ENCODE peak calls at places on chromosome 1, in ten cellular contexts. S is uterus, E is heart left ventricle, F is ovary, M is sigmoid colon, O is gastrocnemius medialis, P is IMR-90, V is transverse colon, Q is Peyer's patch, B is esophagus squamous epithelium. L is an unnamed sample.

GRCh38 chr1:78102916-78103315 is 57.1 kb downstream of the GIPC2 start:
- DNase-seq in O (no peak), E (no peak), B (no peak), M (no peak), S (no peak), P (peak; percentile 32), V (no peak), F (no peak), Q (no peak), L (no peak)

GRCh38 chr1:226737819-226738420 is 1.2 kb downstream of the ITPKB start:
- DNase-seq in B (no peak), Q (peak; percentile 50), E (peak; percentile 43), F (peak; percentile 54), M (peak; percentile 83), S (peak; percentile 64), V (peak; percentile 63), O (peak; percentile 23), P (peak; percentile 43), L (peak; percentile 37)

GRCh38 chr1:203351037-203351625 is at the start of gene FMOD:
- DNase-seq in S (peak; percentile 84), M (peak; percentile 93), F (peak; percentile 78), Q (peak; percentile 21), P (peak; percentile 46), O (no peak), B (no peak), E (no peak), V (peak; percentile 62), L (peak; percentile 55)

GRCh38 chr1:224432141-224432540 is 2.5 kb downstream of the WDR26 start:
- DNase-seq in V (no peak), F (no peak), O (no peak), S (no peak), P (no peak), Q (no peak), E (no peak), M (no peak), B (no peak), L (no peak)

GRCh38 chr1:2334883-2335534 is 56.3 kb downstream of the MORN1 start:
- DNase-seq in O (no peak), E (no peak), S (no peak), P (no peak), V (no peak), B (no peak), M (no peak), F (no peak), Q (no peak), L (no peak)

GRCh38 chr1:238982736-238983135 is 403.6 kb upstream of the CHRM3 start:
- DNase-seq in O (no peak), Q (no peak), S (no peak), E (no peak), M (no peak), V (no peak), F (no peak), P (no peak), B (no peak), L (no peak)

GRCh38 chr1:243801378-243801777 is 48.7 kb downstream of the AKT3 start:
- DNase-seq in P (no peak), B (no peak), Q (no peak), V (no peak), O (no peak), E (no peak), F (no peak), S (no peak), M (no peak), L (no peak)

GRCh38 chr1:243916160-243916559 is 66.1 kb upstream of the AKT3 start:
- DNase-seq in Q (no peak), E (no peak), O (no peak), M (no peak), V (no peak), B (no peak), S (no peak), P (peak; percentile 46), F (no peak), L (no peak)

GRCh38 chr1:38152351-38153082 is 105.9 kb upstream of the POU3F1 start:
- DNase-seq in E (no peak), P (no peak), V (no peak), F (no peak), O (no peak), M (no peak), B (no peak), Q (no peak), S (no peak), L (no peak)

GRCh38 chr1:157107702-157108101 is 8.1 kb upstream of the ETV3L start:
- DNase-seq in M (peak; percentile 44), P (no peak), F (no peak), E (no peak), Q (no peak), S (no peak), O (no peak), B (no peak), V (no peak), L (no peak)

GRCh38 chr1:52633291-52633754 is 355 bp downstream of the SHISAL2A start:
- DNase-seq in F (no peak), B (no peak), V (no peak), S (no peak), O (no peak), P (no peak), Q (peak; percentile 50), E (no peak), M (no peak), L (no peak)

GRCh38 chr1:36879613-36880012 is 154.7 kb downstream of the GRIK3 start:
- DNase-seq in P (no peak), O (no peak), M (peak; percentile 35), F (no peak), Q (no peak), V (no peak), S (no peak), E (no peak), B (no peak), L (no peak)

GRCh38 chr1:167934407-167935251 is 1.9 kb upstream of the DCAF6 start:
- DNase-seq in F (no peak), B (no peak), S (no peak), M (no peak), O (no peak), Q (no peak), V (no peak), E (no peak), P (peak; percentile 65), L (no peak)

GRCh38 chr1:84611796-84612195 is 37.6 kb upstream of the CTBS start:
- DNase-seq in M (no peak), B (no peak), Q (no peak), F (no peak), O (no peak), S (no peak), E (no peak), P (peak; percentile 78), V (no peak), L (no peak)

GRCh38 chr1:85047472-85048295 is 616 bp downstream of the MCOLN3 start:
- DNase-seq in E (no peak), V (peak; percentile 10), Q (no peak), P (no peak), M (peak; percentile 60), O (no peak), B (no peak), S (no peak), F (peak; percentile 23), L (no peak)

GRCh38 chr1:22661880-22662279 is 8.8 kb downstream of the C1QB start:
- DNase-seq in F (no peak), Q (no peak), E (no peak), P (no peak), O (no peak), V (no peak), S (no peak), B (no peak), M (no peak), L (no peak)

GRCh38 chr1:71510725-71511124 is 429.9 kb upstream of the ZRANB2 start:
- DNase-seq in O (no peak), P (no peak), B (no peak), V (no peak), M (no peak), F (no peak), S (no peak), Q (no peak), E (no peak), L (no peak)

GRCh38 chr1:87968259-87968955 is 639.7 kb downstream of the LMO4 start:
- DNase-seq in B (no peak), O (peak; percentile 7), F (no peak), Q (no peak), E (peak; percentile 68), S (peak; percentile 77), V (peak; percentile 14), P (peak; percentile 69), M (peak; percentile 76), L (no peak)

GRCh38 chr1:42924249-42925131 is 34.2 kb downstream of the SLC2A1 start:
- DNase-seq in F (peak; percentile 94), V (peak; percentile 96), Q (peak; percentile 96), E (peak; percentile 97), O (peak; percentile 76), B (peak; percentile 56), P (peak; percentile 75), M (peak; percentile 97), S (peak; percentile 93), L (peak; percentile 92)
- TF ChIP-seq POLR2A in F (peak; percentile 79), V (peak; percentile 80), Q (peak; percentile 58), E (peak; percentile 82), O (peak; percentile 67), B (peak; percentile 87), P (peak; percentile 60), M (peak; percentile 86), S (peak; percentile 80), L (peak; percentile 88)

GRCh38 chr1:8023287-8023994 is 2.7 kb downstream of the ERRFI1 start:
- DNase-seq in Q (no peak), S (no peak), M (no peak), P (no peak), B (no peak), O (no peak), F (no peak), E (no peak), V (no peak), L (no peak)
- H3K4me1 ChIP-seq in Q (peaks cover 5% of the 10 kb centered on the region), S (no peaks in the 10 kb centered on the region), M (peaks cover 83% of the 10 kb centered on the region), P (peaks cover 21% of the 10 kb centered on the region), B (peaks cover 93% of the 10 kb centered on the region), O (peaks cover 67% of the 10 kb centered on the region), F (peaks cover 12% of the 10 kb centered on the region), E (peaks cover 40% of the 10 kb centered on the region), V (peaks cover 81% of the 10 kb centered on the region), L (peaks cover 10% of the 10 kb centered on the region)

GRCh38 chr1:10585242-10585641 is 110.5 kb downstream of the PEX14 start:
- DNase-seq in P (no peak), M (no peak), S (no peak), E (no peak), B (no peak), V (no peak), O (no peak), Q (no peak), F (no peak), L (no peak)

GRCh38 chr1:10589074-10589473 is 114.3 kb downstream of the PEX14 start:
- DNase-seq in E (no peak), P (no peak), Q (no peak), O (no peak), S (no peak), F (no peak), B (no peak), V (no peak), M (no peak), L (no peak)

GRCh38 chr1:10588640-10589039 is 113.9 kb downstream of the PEX14 start:
- DNase-seq in B (no peak), M (no peak), V (no peak), O (no peak), E (no peak), P (no peak), Q (no peak), F (no peak), S (no peak), L (no peak)

GRCh38 chr1:10586125-10586524 is 111.4 kb downstream of the PEX14 start:
- DNase-seq in F (no peak), P (no peak), O (no peak), S (no peak), B (no peak), V (no peak), E (no peak), M (no peak), Q (no peak), L (no peak)
- TF ChIP-seq CTCF in F (no peak), P (no peak), O (no peak), S (no peak), B (no peak), V (no peak), E (no peak), M (no peak), Q (no peak), L (no peak)

GRCh38 chr1:207825719-207826556 is 74.1 kb downstream of the CD46 start:
- DNase-seq in M (peak; percentile 92), P (peak; percentile 63), V (peak; percentile 87), S (peak; percentile 66), B (peak; percentile 72), Q (peak; percentile 93), E (peak; percentile 81), O (no peak), F (no peak), L (no peak)
- TF ChIP-seq POLR2A in M (no peak), P (no peak), V (peak; percentile 50), S (no peak), B (peak; percentile 55), Q (no peak), E (no peak), O (peak; percentile 48), F (peak; percentile 13), L (no peak)

L was measured in prostate gland.